ENCODE peak calls at places on chromosomes 11 and 22, in nine cellular contexts. One of them, this sample, is unnamed.
A peak's percentile ranks its signal among the peaks of the same experiment; 100 is the strongest.

GRCh38 chr22:49934891-49935557 is 16.6 kb downstream of the CRELD2 start:
- DNase-seq in RWPE1: peak; percentile 41
- DNase-seq in H9: peak; percentile 67
- DNase-seq in colonic mucosa: peak; percentile 90
- DNase-seq in IMR-90: peak; percentile 39
- DNase-seq in caudate nucleus: no peak
- DNase-seq in sigmoid colon: peak; percentile 93
- DNase-seq in pancreas: peak; percentile 82
- DNase-seq in foreskin keratinocyte: no peak
- DNase-seq in this sample: peak; percentile 62

GRCh38 chr11:19560156-19560555 is 152.5 kb upstream of the NAV2 start:
- DNase-seq in caudate nucleus: no peak
- DNase-seq in colonic mucosa: no peak
- DNase-seq in sigmoid colon: no peak
- DNase-seq in IMR-90: no peak
- DNase-seq in RWPE1: no peak
- DNase-seq in H9: no peak
- DNase-seq in pancreas: no peak
- DNase-seq in foreskin keratinocyte: no peak
- DNase-seq in this sample: no peak

GRCh38 chr11:112659185-112659584 is 302.0 kb upstream of the NCAM1 start:
- DNase-seq in colonic mucosa: no peak
- DNase-seq in sigmoid colon: no peak
- DNase-seq in IMR-90: no peak
- DNase-seq in RWPE1: no peak
- DNase-seq in pancreas: no peak
- DNase-seq in foreskin keratinocyte: no peak
- DNase-seq in H9: no peak
- DNase-seq in caudate nucleus: no peak
- DNase-seq in this sample: no peak

GRCh38 chr11:71452354-71453020 is 516 bp upstream of the NADSYN1 start:
- DNase-seq in H9: peak; percentile 52
- DNase-seq in RWPE1: no peak
- DNase-seq in IMR-90: peak; percentile 35
- DNase-seq in caudate nucleus: no peak
- DNase-seq in foreskin keratinocyte: no peak
- DNase-seq in colonic mucosa: peak; percentile 63
- DNase-seq in pancreas: peak; percentile 53
- DNase-seq in sigmoid colon: peak; percentile 77
- DNase-seq in this sample: peak; percentile 65

GRCh38 chr11:125167292-125167953 is 2.9 kb downstream of the PKNOX2 start:
- DNase-seq in IMR-90: peak; percentile 25
- DNase-seq in RWPE1: no peak
- DNase-seq in colonic mucosa: no peak
- DNase-seq in sigmoid colon: peak; percentile 77
- DNase-seq in pancreas: peak; percentile 40
- DNase-seq in H9: no peak
- DNase-seq in foreskin keratinocyte: no peak
- DNase-seq in caudate nucleus: no peak
- DNase-seq in this sample: no peak

GRCh38 chr11:36165638-36166389 is 123.4 kb downstream of the COMMD9 start:
- DNase-seq in H9: no peak
- DNase-seq in pancreas: no peak
- DNase-seq in foreskin keratinocyte: no peak
- DNase-seq in colonic mucosa: no peak
- DNase-seq in IMR-90: peak; percentile 24
- DNase-seq in RWPE1: no peak
- DNase-seq in sigmoid colon: no peak
- DNase-seq in caudate nucleus: no peak
- DNase-seq in this sample: no peak

GRCh38 chr22:19430890-19431541 is 517 bp downstream of the HIRA start:
- DNase-seq in sigmoid colon: no peak
- DNase-seq in IMR-90: peak; percentile 19
- DNase-seq in pancreas: peak; percentile 55
- DNase-seq in H9: peak; percentile 51
- DNase-seq in colonic mucosa: peak; percentile 79
- DNase-seq in caudate nucleus: no peak
- DNase-seq in foreskin keratinocyte: no peak
- DNase-seq in RWPE1: no peak
- DNase-seq in this sample: peak; percentile 63

GRCh38 chr22:39502789-39503464 is 837 bp downstream of the MIEF1 start:
- DNase-seq in colonic mucosa: no peak
- DNase-seq in IMR-90: peak; percentile 41
- DNase-seq in sigmoid colon: no peak
- DNase-seq in RWPE1: no peak
- DNase-seq in caudate nucleus: no peak
- DNase-seq in foreskin keratinocyte: no peak
- DNase-seq in H9: no peak
- DNase-seq in pancreas: no peak
- DNase-seq in this sample: peak; percentile 56

GRCh38 chr11:78083036-78083435 is 3.4 kb upstream of the NDUFC2 start:
- DNase-seq in colonic mucosa: no peak
- DNase-seq in IMR-90: no peak
- DNase-seq in pancreas: no peak
- DNase-seq in caudate nucleus: no peak
- DNase-seq in sigmoid colon: no peak
- DNase-seq in H9: no peak
- DNase-seq in foreskin keratinocyte: no peak
- DNase-seq in RWPE1: no peak
- DNase-seq in this sample: no peak

GRCh38 chr11:130999992-131000770 is 83.9 kb upstream of the SNX19 start:
- DNase-seq in H9: no peak
- DNase-seq in sigmoid colon: no peak
- DNase-seq in colonic mucosa: no peak
- DNase-seq in foreskin keratinocyte: peak; percentile 92
- DNase-seq in IMR-90: peak; percentile 98
- DNase-seq in pancreas: no peak
- DNase-seq in caudate nucleus: no peak
- DNase-seq in RWPE1: peak; percentile 69
- DNase-seq in this sample: no peak

GRCh38 chr11:88603499-88603898 is 266.0 kb upstream of the CTSC start:
- DNase-seq in foreskin keratinocyte: no peak
- DNase-seq in RWPE1: no peak
- DNase-seq in H9: no peak
- DNase-seq in sigmoid colon: no peak
- DNase-seq in IMR-90: peak; percentile 13
- DNase-seq in colonic mucosa: no peak
- DNase-seq in caudate nucleus: no peak
- DNase-seq in pancreas: no peak
- DNase-seq in this sample: no peak

GRCh38 chr11:108018708-108019107 is 10.0 kb downstream of the CUL5 start:
- DNase-seq in foreskin keratinocyte: no peak
- DNase-seq in RWPE1: no peak
- DNase-seq in H9: no peak
- DNase-seq in caudate nucleus: no peak
- DNase-seq in colonic mucosa: no peak
- DNase-seq in IMR-90: no peak
- DNase-seq in sigmoid colon: no peak
- DNase-seq in pancreas: no peak
- DNase-seq in this sample: no peak

GRCh38 chr22:35883028-35883620 is 145.5 kb downstream of the RBFOX2 start:
- DNase-seq in colonic mucosa: no peak
- DNase-seq in IMR-90: peak; percentile 55
- DNase-seq in foreskin keratinocyte: peak; percentile 57
- DNase-seq in caudate nucleus: no peak
- DNase-seq in RWPE1: no peak
- DNase-seq in pancreas: no peak
- DNase-seq in sigmoid colon: no peak
- DNase-seq in H9: no peak
- DNase-seq in this sample: no peak

GRCh38 chr11:102912482-102912830 is 37.7 kb upstream of the MMP12 start:
- DNase-seq in colonic mucosa: no peak
- DNase-seq in pancreas: no peak
- DNase-seq in caudate nucleus: no peak
- DNase-seq in foreskin keratinocyte: peak; percentile 62
- DNase-seq in IMR-90: peak; percentile 9
- DNase-seq in H9: no peak
- DNase-seq in sigmoid colon: no peak
- DNase-seq in RWPE1: peak; percentile 48
- DNase-seq in this sample: no peak

GRCh38 chr11:118623291-118623655 is 15.9 kb downstream of the PHLDB1 start:
- DNase-seq in pancreas: no peak
- DNase-seq in sigmoid colon: no peak
- DNase-seq in caudate nucleus: no peak
- DNase-seq in RWPE1: peak; percentile 94
- DNase-seq in foreskin keratinocyte: peak; percentile 96
- DNase-seq in H9: no peak
- DNase-seq in IMR-90: peak; percentile 54
- DNase-seq in colonic mucosa: no peak
- DNase-seq in this sample: no peak

GRCh38 chr11:122733301-122733686 is 77.8 kb downstream of the UBASH3B start:
- DNase-seq in RWPE1: no peak
- DNase-seq in H9: no peak
- DNase-seq in sigmoid colon: no peak
- DNase-seq in colonic mucosa: no peak
- DNase-seq in IMR-90: peak; percentile 92
- DNase-seq in pancreas: no peak
- DNase-seq in foreskin keratinocyte: no peak
- DNase-seq in caudate nucleus: no peak
- DNase-seq in this sample: no peak

GRCh38 chr22:43388420-43388851 is 23.4 kb upstream of the MPPED1 start:
- DNase-seq in H9: peak; percentile 90
- DNase-seq in colonic mucosa: peak; percentile 69
- DNase-seq in foreskin keratinocyte: no peak
- DNase-seq in sigmoid colon: peak; percentile 84
- DNase-seq in caudate nucleus: no peak
- DNase-seq in IMR-90: peak; percentile 45
- DNase-seq in RWPE1: peak; percentile 63
- DNase-seq in pancreas: peak; percentile 52
- DNase-seq in this sample: peak; percentile 87

GRCh38 chr11:65357856-65358356 is 3.4 kb downstream of the TIGD3 start:
- DNase-seq in colonic mucosa: no peak
- DNase-seq in RWPE1: no peak
- DNase-seq in sigmoid colon: no peak
- DNase-seq in caudate nucleus: no peak
- DNase-seq in pancreas: no peak
- DNase-seq in IMR-90: no peak
- DNase-seq in foreskin keratinocyte: no peak
- DNase-seq in H9: no peak
- DNase-seq in this sample: no peak

GRCh38 chr11:76232026-76232665 is 25.8 kb upstream of the WNT11 start:
- DNase-seq in RWPE1: no peak
- DNase-seq in sigmoid colon: no peak
- DNase-seq in caudate nucleus: no peak
- DNase-seq in H9: no peak
- DNase-seq in colonic mucosa: peak; percentile 32
- DNase-seq in IMR-90: no peak
- DNase-seq in pancreas: no peak
- DNase-seq in foreskin keratinocyte: no peak
- DNase-seq in this sample: no peak

GRCh38 chr22:24894998-24895397 is 51.5 kb downstream of the LHFPL7 start:
- DNase-seq in pancreas: peak; percentile 76
- DNase-seq in H9: no peak
- DNase-seq in sigmoid colon: peak; percentile 88
- DNase-seq in caudate nucleus: no peak
- DNase-seq in colonic mucosa: peak; percentile 88
- DNase-seq in RWPE1: peak; percentile 56
- DNase-seq in IMR-90: no peak
- DNase-seq in foreskin keratinocyte: peak; percentile 17
- DNase-seq in this sample: no peak

GRCh38 chr11:124108158-124108557 is 7.1 kb upstream of the VWA5A start:
- DNase-seq in RWPE1: no peak
- DNase-seq in sigmoid colon: no peak
- DNase-seq in foreskin keratinocyte: peak; percentile 10
- DNase-seq in H9: peak; percentile 38
- DNase-seq in colonic mucosa: no peak
- DNase-seq in caudate nucleus: no peak
- DNase-seq in pancreas: no peak
- DNase-seq in IMR-90: peak; percentile 15
- DNase-seq in this sample: peak; percentile 52

GRCh38 chr11:16925495-16926065 is 88.6 kb downstream of the PLEKHA7 start:
- DNase-seq in caudate nucleus: no peak
- DNase-seq in pancreas: peak; percentile 49
- DNase-seq in sigmoid colon: peak; percentile 66
- DNase-seq in RWPE1: peak; percentile 58
- DNase-seq in foreskin keratinocyte: peak; percentile 54
- DNase-seq in colonic mucosa: peak; percentile 62
- DNase-seq in H9: peak; percentile 83
- DNase-seq in IMR-90: no peak
- DNase-seq in this sample: no peak

GRCh38 chr11:119729581-119730346 is 764 bp upstream of the NECTIN1 start:
- DNase-seq in colonic mucosa: peak; percentile 86
- DNase-seq in pancreas: peak; percentile 73
- DNase-seq in foreskin keratinocyte: peak; percentile 31
- DNase-seq in IMR-90: peak; percentile 39
- DNase-seq in caudate nucleus: peak; percentile 13
- DNase-seq in RWPE1: peak; percentile 67
- DNase-seq in H9: peak; percentile 56
- DNase-seq in sigmoid colon: peak; percentile 81
- DNase-seq in this sample: no peak
- H3K27ac ChIP-seq in colonic mucosa: peak overlapping the region; percentile 78
- H3K27ac ChIP-seq in pancreas: peak overlapping the region; percentile 73
- H3K27ac ChIP-seq in foreskin keratinocyte: peak overlapping the region; percentile 83
- H3K27ac ChIP-seq in IMR-90: no peak overlapping the region
- H3K27ac ChIP-seq in caudate nucleus: peak overlapping the region; percentile 79
- H3K27ac ChIP-seq in RWPE1: peak overlapping the region; percentile 90
- H3K27ac ChIP-seq in H9: no peak overlapping the region
- H3K27ac ChIP-seq in sigmoid colon: peak overlapping the region; percentile 88
- H3K27ac ChIP-seq in this sample: no peak overlapping the region

DNA sequence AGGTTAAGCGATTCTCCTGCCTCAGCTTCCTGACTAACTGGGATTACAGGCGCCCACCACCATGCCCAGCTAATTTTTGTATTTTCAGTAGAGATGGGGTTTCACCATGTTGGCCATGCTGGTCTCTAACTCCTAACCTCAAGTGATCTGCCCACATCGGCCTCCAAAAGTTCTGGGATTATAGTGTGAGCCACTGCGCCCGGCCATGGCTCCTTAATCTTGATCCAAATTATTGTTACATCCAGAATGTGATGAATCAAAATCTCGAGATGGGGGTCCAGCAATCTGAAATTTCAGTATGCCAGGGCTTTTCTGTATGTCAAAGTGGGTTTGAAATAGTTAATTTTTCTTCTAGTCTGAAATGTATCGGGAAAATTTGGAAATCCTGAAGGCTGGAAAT is 3.7 kb downstream of the RPL27A start:
- DNase-seq in pancreas: no peak
- DNase-seq in IMR-90: no peak
- DNase-seq in foreskin keratinocyte: no peak
- DNase-seq in caudate nucleus: no peak
- DNase-seq in H9: no peak
- DNase-seq in colonic mucosa: no peak
- DNase-seq in sigmoid colon: no peak
- DNase-seq in RWPE1: no peak
- DNase-seq in this sample: no peak
- H3K27ac ChIP-seq in pancreas: no peak overlapping the region
- H3K27ac ChIP-seq in IMR-90: no peak overlapping the region
- H3K27ac ChIP-seq in foreskin keratinocyte: no peak overlapping the region
- H3K27ac ChIP-seq in caudate nucleus: no peak overlapping the region
- H3K27ac ChIP-seq in H9: no peak overlapping the region
- H3K27ac ChIP-seq in colonic mucosa: no peak overlapping the region
- H3K27ac ChIP-seq in sigmoid colon: no peak overlapping the region
- H3K27ac ChIP-seq in RWPE1: peak overlapping the region; percentile 62
- H3K27ac ChIP-seq in this sample: peak overlapping the region; percentile 95

GRCh38 chr11:113859665-113860064 is 15.7 kb downstream of the USP28 start:
- DNase-seq in pancreas: no peak
- DNase-seq in RWPE1: peak; percentile 55
- DNase-seq in foreskin keratinocyte: peak; percentile 94
- DNase-seq in IMR-90: no peak
- DNase-seq in sigmoid colon: no peak
- DNase-seq in caudate nucleus: no peak
- DNase-seq in colonic mucosa: no peak
- DNase-seq in H9: no peak
- DNase-seq in this sample: no peak
- H3K27ac ChIP-seq in pancreas: no peak overlapping the region
- H3K27ac ChIP-seq in RWPE1: no peak overlapping the region
- H3K27ac ChIP-seq in foreskin keratinocyte: peak overlapping the region; percentile 38
- H3K27ac ChIP-seq in IMR-90: no peak overlapping the region
- H3K27ac ChIP-seq in sigmoid colon: no peak overlapping the region
- H3K27ac ChIP-seq in caudate nucleus: no peak overlapping the region
- H3K27ac ChIP-seq in colonic mucosa: no peak overlapping the region
- H3K27ac ChIP-seq in H9: peak overlapping the region; percentile 88
- H3K27ac ChIP-seq in this sample: peak overlapping the region; percentile 53

GRCh38 chr11:117172678-117173421 is 5.7 kb upstream of the SIDT2 start:
- DNase-seq in colonic mucosa: no peak
- DNase-seq in RWPE1: no peak
- DNase-seq in sigmoid colon: no peak
- DNase-seq in IMR-90: no peak
- DNase-seq in pancreas: no peak
- DNase-seq in H9: no peak
- DNase-seq in caudate nucleus: no peak
- DNase-seq in foreskin keratinocyte: peak; percentile 28
- DNase-seq in this sample: no peak
- H3K27ac ChIP-seq in colonic mucosa: no peak overlapping the region
- H3K27ac ChIP-seq in RWPE1: peak overlapping the region; percentile 29
- H3K27ac ChIP-seq in sigmoid colon: peak overlapping the region; percentile 37
- H3K27ac ChIP-seq in IMR-90: no peak overlapping the region
- H3K27ac ChIP-seq in pancreas: no peak overlapping the region
- H3K27ac ChIP-seq in H9: no peak overlapping the region
- H3K27ac ChIP-seq in caudate nucleus: no peak overlapping the region
- H3K27ac ChIP-seq in foreskin keratinocyte: no peak overlapping the region
- H3K27ac ChIP-seq in this sample: no peak overlapping the region

This sample was measured in Karpas-422.